ENCODE peak calls at places on chromosome 21, in five cellular contexts. A, H, I, Y and S are unnamed samples.

GRCh38 chr21:35484856-35485255 is 435.8 kb upstream of the RUNX1 start:
- DNase-seq in A (no peak), H (no peak), Y (no peak), I (no peak), S (no peak)

GRCh38 chr21:39083377-39084008 is 99.8 kb downstream of the PSMG1 start:
- DNase-seq in I (no peak), H (peak; percentile 93), Y (no peak), A (no peak), S (peak; percentile 26)

GRCh38 chr21:16075594-16076282 is 346.0 kb downstream of the USP25 start:
- DNase-seq in Y (no peak), I (no peak), H (no peak), A (no peak), S (no peak)

GRCh38 chr21:15006594-15007230 is 58.1 kb downstream of the NRIP1 start:
- DNase-seq in I (no peak), Y (no peak), H (no peak), A (no peak), S (no peak)

GRCh38 chr21:31509108-31510017 is 150.1 kb upstream of the SOD1 start:
- DNase-seq in A (no peak), Y (peak; percentile 86), H (peak; percentile 82), I (peak; percentile 68), S (peak; percentile 81)

GRCh38 chr21:33948951-33949444 is 33.4 kb upstream of the ATP5PO start:
- DNase-seq in I (no peak), Y (no peak), H (no peak), A (no peak), S (no peak)

GRCh38 chr21:15210235-15210678 is 145.5 kb upstream of the NRIP1 start:
- DNase-seq in I (no peak), A (no peak), Y (no peak), H (peak; percentile 99), S (peak; percentile 94)

GRCh38 chr21:25735895-25736597 is 1.3 kb downstream of the GABPA start:
- DNase-seq in A (no peak), Y (no peak), H (peak; percentile 12), I (no peak), S (peak; percentile 9)

GRCh38 chr21:17644186-17644585 is 31.5 kb upstream of the BTG3 start:
- DNase-seq in A (no peak), I (no peak), H (no peak), Y (no peak), S (no peak)

GRCh38 chr21:44503901-44504399 is 36.0 kb downstream of the KRTAP10-1 start:
- DNase-seq in A (no peak), H (no peak), Y (no peak), I (no peak), S (no peak)

GRCh38 chr21:29238052-29238966 is 60.4 kb upstream of the BACH1 start:
- DNase-seq in A (no peak), I (no peak), H (peak; percentile 55), Y (no peak), S (no peak)

GRCh38 chr21:41767606-41768370 is 936 bp upstream of the RIPK4 start:
- DNase-seq in A (no peak), H (no peak), Y (no peak), I (no peak), S (peak; percentile 79)

GRCh38 chr21:45542242-45542666 is at the start of gene SLC19A1:
- DNase-seq in A (peak; percentile 52), Y (peak; percentile 84), H (peak; percentile 54), I (peak; percentile 62), S (peak; percentile 77)